ENCODE peak calls at places on chromosomes 7 and 10, in eight cellular contexts. U is CD4-positive, alpha-beta memory T cell; C is CD8-positive, alpha-beta T cell; D is PC-3; S is heart right ventricle; V is CD4-positive, CD25-positive, alpha-beta regulatory T cell; A is lower lobe of right lung; H is aorta. O is an unnamed sample.

GRCh38 chr10:79274279-79275104 is 72.8 kb upstream of the PPIF start:
- DNase-seq in U (no peak), C (no peak), D (no peak), S (peak; percentile 83), H (peak; percentile 93), V (no peak), A (peak; percentile 84), O (no peak)

GRCh38 chr7:95246935-95247370 is 77.4 kb downstream of the PON1 start:
- DNase-seq in S (no peak), C (no peak), A (no peak), D (peak; percentile 73), V (peak; percentile 5), U (no peak), H (no peak), O (no peak)

GRCh38 chr10:124069341-124069740 is 24.1 kb downstream of the CHST15 start:
- DNase-seq in C (no peak), U (no peak), H (peak; percentile 65), D (no peak), V (no peak), A (no peak), S (no peak), O (no peak)

GRCh38 chr10:67837519-67838314 is at the start of gene DNAJC12:
- DNase-seq in D (peak; percentile 78), C (no peak), V (peak; percentile 23), H (no peak), S (no peak), A (no peak), U (peak; percentile 17), O (no peak)

GRCh38 chr7:137937202-137937560 is 64.7 kb downstream of the CREB3L2 start:
- DNase-seq in S (no peak), D (no peak), C (no peak), H (no peak), U (no peak), A (no peak), V (no peak), O (no peak)

GRCh38 chr7:77537595-77538185 is 595 bp downstream of the PTPN12 start:
- DNase-seq in U (peak; percentile 18), S (peak; percentile 39), C (peak; percentile 69), H (no peak), D (peak; percentile 29), V (peak; percentile 41), A (peak; percentile 64), O (no peak)

GRCh38 chr7:45188736-45189135 is 31.1 kb downstream of the RAMP3 start:
- DNase-seq in D (no peak), S (no peak), V (no peak), C (peak; percentile 38), H (peak; percentile 59), U (no peak), A (no peak), O (no peak)

GRCh38 chr7:79933144-79933543 is 201.5 kb upstream of the GNAI1 start:
- DNase-seq in S (no peak), C (no peak), A (no peak), H (no peak), D (no peak), V (no peak), U (no peak), O (no peak)

GRCh38 chr10:43605850-43606322 is 352 bp upstream of the ZNF485 start:
- DNase-seq in A (no peak), V (no peak), U (no peak), H (no peak), C (no peak), S (no peak), D (no peak), O (no peak)

GRCh38 chr10:34808789-34809745 is 6.0 kb downstream of the PARD3 start:
- DNase-seq in H (no peak), A (peak; percentile 66), S (peak; percentile 44), D (no peak), C (no peak), V (no peak), U (no peak), O (no peak)

GRCh38 chr10:77349226-77349625 is 288.4 kb downstream of the KCNMA1 start:
- DNase-seq in D (no peak), U (no peak), V (no peak), C (no peak), H (no peak), A (no peak), S (no peak), O (no peak)

GRCh38 chr10:100562806-100563293 is 27.1 kb downstream of the HIF1AN start:
- DNase-seq in U (peak; percentile 9), A (no peak), V (no peak), S (no peak), D (no peak), H (no peak), C (no peak), O (no peak)

GRCh38 chr7:113289140-113289740 is 170.9 kb upstream of the SMIM30 start:
- DNase-seq in U (no peak), D (peak; percentile 56), V (no peak), H (no peak), C (no peak), A (no peak), S (no peak), O (no peak)

GRCh38 chr10:97090644-97091043 is 95.1 kb downstream of the SLIT1 start:
- DNase-seq in D (no peak), U (no peak), A (no peak), H (no peak), C (no peak), V (no peak), S (no peak), O (no peak)
- H3K4me1 ChIP-seq in D (no peaks in the 10 kb centered on the region), U (no peaks in the 10 kb centered on the region), A (no peaks in the 10 kb centered on the region), H (no peaks in the 10 kb centered on the region), C (peaks cover 8% of the 10 kb centered on the region), V (no peaks in the 10 kb centered on the region), S (peaks cover 2% of the 10 kb centered on the region), O (no peaks in the 10 kb centered on the region)

GRCh38 chr10:132499367-132499685 is 38.3 kb upstream of the INPP5A start:
- DNase-seq in C (no peak), H (peak; percentile 55), A (peak; percentile 18), S (no peak), U (no peak), V (no peak), D (no peak), O (no peak)

GRCh38 chr10:132498562-132499366 is 38.8 kb upstream of the INPP5A start:
- DNase-seq in U (no peak), S (no peak), D (no peak), H (peak; percentile 65), V (no peak), C (no peak), A (peak; percentile 33), O (peak; percentile 22)

GRCh38 chr10:132497083-132497680 is 40.4 kb upstream of the INPP5A start:
- DNase-seq in C (no peak), U (no peak), A (peak; percentile 28), H (peak; percentile 45), S (no peak), V (no peak), D (no peak), O (peak; percentile 27)

GRCh38 chr10:132496360-132497082 is 41.1 kb upstream of the INPP5A start:
- DNase-seq in C (no peak), U (no peak), D (no peak), V (no peak), S (no peak), A (peak; percentile 23), H (peak; percentile 65), O (peak; percentile 42)

GRCh38 chr10:132497788-132498561 is 39.6 kb upstream of the INPP5A start:
- DNase-seq in V (no peak), A (peak; percentile 36), S (no peak), C (no peak), H (peak; percentile 56), U (no peak), D (no peak), O (no peak)
- H3K27me3 ChIP-seq in V (no peaks in the 10 kb centered on the region), A (no peaks in the 10 kb centered on the region), S (no peaks in the 10 kb centered on the region), C (no peaks in the 10 kb centered on the region), H (no peaks in the 10 kb centered on the region), U (no peaks in the 10 kb centered on the region), D (peaks cover 5% of the 10 kb centered on the region), O (no peaks in the 10 kb centered on the region)

GRCh38 chr10:44993922-44994751 is 6.6 kb upstream of the ZNF22 start:
- DNase-seq in S (no peak), V (no peak), H (no peak), C (no peak), D (no peak), A (no peak), U (no peak), O (no peak)

GRCh38 chr10:44992070-44992731 is 8.5 kb upstream of the ZNF22 start:
- DNase-seq in D (no peak), C (no peak), S (peak; percentile 56), H (peak; percentile 76), V (no peak), U (no peak), A (no peak), O (no peak)

GRCh38 chr10:44992732-44993225 is 7.9 kb upstream of the ZNF22 start:
- DNase-seq in U (no peak), S (no peak), D (no peak), V (no peak), A (no peak), H (no peak), C (no peak), O (no peak)

GRCh38 chr10:44994752-44995530 is 5.8 kb upstream of the ZNF22 start:
- DNase-seq in S (peak; percentile 29), C (no peak), U (no peak), D (no peak), A (no peak), H (peak; percentile 38), V (no peak), O (no peak)

DNA sequence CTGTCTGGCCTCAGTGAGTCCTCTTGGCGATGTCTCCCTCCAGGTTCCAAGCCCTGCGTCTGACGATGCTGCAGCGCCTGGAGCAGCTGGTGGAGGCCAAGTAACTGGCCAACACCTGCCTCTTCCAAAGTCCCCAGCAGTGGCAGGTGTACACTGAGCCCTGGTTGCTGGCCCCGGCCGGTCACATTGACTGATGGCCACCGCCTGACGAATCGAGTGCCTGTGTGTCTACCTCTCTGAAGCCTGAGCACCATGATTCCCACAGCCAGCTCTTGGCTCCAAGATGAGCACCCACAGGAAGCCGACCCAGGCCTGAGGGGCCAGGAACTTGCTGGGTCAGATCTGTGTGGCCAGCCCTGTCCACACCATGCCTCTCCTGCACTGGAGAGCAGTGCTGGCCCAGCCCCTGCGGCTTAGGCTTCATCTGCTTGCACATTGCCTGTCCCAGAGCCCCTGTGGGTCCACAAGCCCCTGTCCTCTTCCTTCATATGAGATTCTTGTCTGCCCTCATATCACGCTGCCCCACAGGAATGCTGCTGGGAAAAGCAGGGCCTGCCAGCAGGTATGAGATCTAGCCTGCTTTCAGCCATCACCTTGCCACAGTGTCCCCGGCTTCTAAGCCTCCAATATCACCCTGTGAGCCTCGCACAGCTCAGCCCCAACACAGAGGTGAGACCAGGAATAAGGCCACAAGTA is 7.3 kb upstream of the ZNF22 start:
- DNase-seq in C (no peak), A (no peak), S (peak; percentile 14), H (peak; percentile 66), V (no peak), D (no peak), U (no peak), O (no peak)
- H3K9me3 ChIP-seq in C (no peaks in the 10 kb centered on the region), A (no peaks in the 10 kb centered on the region), S (no peaks in the 10 kb centered on the region), H (no peaks in the 10 kb centered on the region), V (no peaks in the 10 kb centered on the region), D (no peaks in the 10 kb centered on the region), U (no peaks in the 10 kb centered on the region), O (no peaks in the 10 kb centered on the region)

DNA sequence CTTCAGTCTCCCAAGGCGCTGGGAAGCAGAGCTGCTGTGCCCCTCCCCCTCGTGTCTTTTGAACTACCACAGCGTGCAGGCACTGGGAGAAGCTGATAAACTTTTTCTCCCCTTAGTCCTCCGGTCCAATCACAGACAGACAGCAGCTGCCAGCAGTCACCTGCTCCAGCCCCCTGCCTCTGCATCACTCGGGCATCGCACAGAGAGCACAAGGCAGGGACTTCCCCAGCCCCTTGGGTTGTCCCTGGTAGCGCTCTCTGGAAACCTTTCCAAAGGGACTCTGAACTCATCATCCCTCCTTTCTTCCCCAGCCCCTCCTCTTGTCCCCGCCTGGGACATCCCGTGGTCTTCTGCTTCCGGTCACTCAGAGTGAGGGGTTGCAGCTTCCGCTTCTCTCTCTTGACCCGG is 1.4 kb upstream of the NEUROG3 start:
- DNase-seq in A (no peak), D (no peak), U (no peak), S (no peak), C (no peak), V (no peak), H (no peak), O (no peak)
- H3K4me1 ChIP-seq in A (peaks cover 18% of the 10 kb centered on the region), D (no peaks in the 10 kb centered on the region), U (peaks cover 33% of the 10 kb centered on the region), S (peaks cover 7% of the 10 kb centered on the region), C (peaks cover 30% of the 10 kb centered on the region), V (peaks cover 22% of the 10 kb centered on the region), H (no peaks in the 10 kb centered on the region), O (no peaks in the 10 kb centered on the region)

O was measured in RWPE2.